ENCODE peak calls at places on chromosomes 3 and 15, in four cellular contexts. One of them, this sample, is unnamed.

GRCh38 chr3:153970735-153971347 is 150.3 kb upstream of the ARHGEF26 start:
- DNase-seq in A549: peak
- DNase-seq in HepG2: no peak
- DNase-seq in K562: no peak
- DNase-seq in this sample: no peak

GRCh38 chr15:55721554-55722185 is 21.3 kb downstream of the PRTG start:
- DNase-seq in HepG2: no peak
- DNase-seq in K562: no peak
- DNase-seq in A549: no peak
- DNase-seq in this sample: no peak

GRCh38 chr3:71476950-71477349 is 106.6 kb downstream of the FOXP1 start:
- DNase-seq in HepG2: no peak
- DNase-seq in A549: no peak
- DNase-seq in K562: no peak
- DNase-seq in this sample: no peak

GRCh38 chr15:63051701-63052066 is 9.1 kb downstream of the TPM1 start:
- DNase-seq in HepG2: no peak
- DNase-seq in A549: no peak
- DNase-seq in K562: no peak
- DNase-seq in this sample: no peak

GRCh38 chr3:62529230-62529629 is 155.9 kb upstream of the FEZF2 start:
- DNase-seq in HepG2: peak
- DNase-seq in A549: peak
- DNase-seq in K562: peak
- DNase-seq in this sample: peak

GRCh38 chr3:126517986-126518778 is 609 bp upstream of the UROC1 start:
- DNase-seq in HepG2: no peak
- DNase-seq in K562: no peak
- DNase-seq in A549: no peak
- DNase-seq in this sample: no peak

GRCh38 chr15:59444980-59445500 is 7.1 kb downstream of the FAM81A start:
- DNase-seq in HepG2: no peak
- DNase-seq in K562: no peak
- DNase-seq in A549: no peak
- DNase-seq in this sample: no peak

GRCh38 chr15:45714501-45715488 is 80.0 kb downstream of the SQOR start:
- DNase-seq in A549: peak
- DNase-seq in K562: peak
- DNase-seq in HepG2: peak
- DNase-seq in this sample: peak

GRCh38 chr3:5058463-5058862 is 63.6 kb upstream of the ARL8B start:
- DNase-seq in HepG2: no peak
- DNase-seq in A549: peak
- DNase-seq in K562: no peak
- DNase-seq in this sample: no peak

GRCh38 chr3:6526861-6527260 is 334.1 kb upstream of the GRM7 start:
- DNase-seq in K562: no peak
- DNase-seq in A549: no peak
- DNase-seq in HepG2: no peak
- DNase-seq in this sample: no peak

GRCh38 chr3:24508423-24508839 is 13.8 kb upstream of the THRB start:
- DNase-seq in HepG2: no peak
- DNase-seq in A549: no peak
- DNase-seq in K562: no peak
- DNase-seq in this sample: no peak

GRCh38 chr3:187290561-187290960 is 976 bp downstream of the MASP1 start:
- DNase-seq in HepG2: no peak
- DNase-seq in K562: no peak
- DNase-seq in A549: no peak
- DNase-seq in this sample: no peak

GRCh38 chr3:32157600-32158264 is 51.3 kb downstream of the GPD1L start:
- DNase-seq in A549: no peak
- DNase-seq in K562: no peak
- DNase-seq in HepG2: no peak
- DNase-seq in this sample: no peak

GRCh38 chr3:58202917-58203360 is 7.8 kb downstream of the DNASE1L3 start:
- DNase-seq in K562: no peak
- DNase-seq in A549: no peak
- DNase-seq in HepG2: no peak
- DNase-seq in this sample: no peak

GRCh38 chr3:38143511-38143910 is 5.0 kb downstream of the MYD88 start:
- DNase-seq in K562: no peak
- DNase-seq in HepG2: no peak
- DNase-seq in A549: no peak
- DNase-seq in this sample: no peak

GRCh38 chr15:78093242-78094020 is 1.1 kb downstream of the SH2D7 start:
- DNase-seq in A549: no peak
- DNase-seq in K562: no peak
- DNase-seq in HepG2: no peak
- DNase-seq in this sample: no peak

GRCh38 chr15:29570931-29571727 is 251.1 kb downstream of the TJP1 start:
- DNase-seq in HepG2: no peak
- DNase-seq in K562: no peak
- DNase-seq in A549: peak
- DNase-seq in this sample: peak

DNA sequence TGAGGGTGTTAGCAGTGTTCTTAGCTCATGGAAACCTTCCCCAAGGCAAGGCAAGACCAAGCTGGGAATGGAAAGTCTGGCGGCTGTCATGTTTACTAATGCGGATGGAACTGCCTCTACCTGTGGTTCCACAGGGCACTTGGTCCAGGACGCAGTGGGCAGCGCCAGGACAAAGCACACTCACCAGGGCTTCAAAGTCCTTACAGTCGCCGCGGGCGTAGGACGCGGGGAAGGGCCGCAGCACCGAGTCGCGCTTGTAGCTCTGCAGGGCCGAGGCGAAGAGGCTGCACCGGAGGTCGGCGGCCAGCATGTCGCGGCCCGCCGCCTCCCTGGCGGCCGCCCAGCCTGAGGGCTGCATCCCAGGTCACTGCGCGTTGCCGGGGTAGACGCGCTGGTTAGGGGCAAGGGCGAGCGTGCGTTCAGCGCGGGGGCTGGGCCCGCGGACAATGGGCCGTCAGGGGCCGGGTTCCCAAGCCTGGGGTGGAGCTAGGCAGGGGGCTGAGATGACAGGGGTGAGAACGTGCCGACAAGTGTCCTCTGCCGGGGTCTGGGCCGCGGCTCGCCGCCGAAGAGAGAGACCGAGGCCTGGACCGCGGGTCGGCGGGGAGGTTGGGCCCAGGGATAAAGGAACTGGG is 497 bp downstream of the PARP16 start:
- DNase-seq in A549: peak
- DNase-seq in HepG2: peak
- DNase-seq in K562: no peak
- DNase-seq in this sample: peak
- TF ChIP-seq NR3C1 in A549: no peak
- TF ChIP-seq NR3C1 in HepG2: no peak
- TF ChIP-seq NR3C1 in K562: no peak
- TF ChIP-seq NR3C1 in this sample: no peak

GRCh38 chr15:42772901-42773300 is 36.0 kb upstream of the CDAN1 start:
- DNase-seq in K562: no peak
- DNase-seq in HepG2: no peak
- DNase-seq in A549: no peak
- DNase-seq in this sample: no peak

GRCh38 chr15:42775431-42775830 is 38.5 kb upstream of the CDAN1 start:
- DNase-seq in A549: no peak
- DNase-seq in K562: no peak
- DNase-seq in HepG2: no peak
- DNase-seq in this sample: no peak

GRCh38 chr15:42772126-42772525 is 35.2 kb upstream of the CDAN1 start:
- DNase-seq in HepG2: no peak
- DNase-seq in A549: no peak
- DNase-seq in K562: no peak
- DNase-seq in this sample: no peak
- TF ChIP-seq NR3C1 in HepG2: no peak
- TF ChIP-seq NR3C1 in A549: no peak
- TF ChIP-seq NR3C1 in K562: no peak
- TF ChIP-seq NR3C1 in this sample: no peak

DNA sequence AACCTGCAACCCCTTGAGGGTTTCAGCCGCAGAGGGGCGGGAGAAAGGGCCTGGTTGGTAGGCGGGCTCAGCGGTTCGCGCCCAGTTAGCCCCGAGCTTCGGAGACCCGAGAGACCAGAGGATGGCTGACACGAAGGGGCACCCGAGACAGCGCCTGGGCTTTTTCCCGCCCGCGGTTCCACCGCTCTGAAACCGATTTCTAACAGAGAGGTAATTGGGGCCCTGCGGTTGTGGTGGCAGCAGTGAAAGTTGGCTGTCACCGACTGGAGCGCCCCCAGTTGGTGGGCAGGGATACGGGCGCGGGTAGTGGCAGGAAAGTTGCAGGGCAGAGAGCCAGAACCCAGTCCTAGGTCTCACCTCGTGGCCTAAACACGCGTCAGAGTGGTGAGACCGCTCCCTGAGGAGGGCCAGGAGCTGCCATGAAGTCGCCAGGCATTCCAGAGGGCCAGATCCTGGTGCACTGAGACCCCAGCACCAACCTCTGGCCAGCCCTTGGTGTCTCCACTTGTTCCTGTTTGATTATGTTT is 590 bp upstream of the ELL3 start:
- DNase-seq in HepG2: peak
- DNase-seq in A549: peak
- DNase-seq in K562: no peak
- DNase-seq in this sample: peak
- TF ChIP-seq NR3C1 in HepG2: no peak
- TF ChIP-seq NR3C1 in A549: no peak
- TF ChIP-seq NR3C1 in K562: no peak
- TF ChIP-seq NR3C1 in this sample: no peak

DNA sequence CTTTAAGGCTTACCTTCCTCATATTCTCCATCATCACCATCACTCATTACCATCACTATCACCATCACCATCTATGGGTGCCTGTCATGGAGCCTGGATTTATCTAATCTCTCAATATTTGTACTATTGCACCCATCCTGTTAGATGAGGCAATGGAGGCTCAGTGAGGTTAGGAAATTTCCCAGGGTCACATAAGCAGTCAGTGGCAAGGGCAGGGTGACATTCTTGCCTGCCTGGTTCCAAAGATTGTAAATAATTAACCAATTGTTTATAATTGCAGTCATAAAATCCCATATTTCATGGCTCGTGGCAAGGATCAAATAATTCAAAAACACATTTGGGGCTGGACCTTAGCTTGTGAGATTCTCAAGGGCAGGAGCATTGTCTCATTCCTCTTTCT is 55.2 kb downstream of the MGLL start:
- DNase-seq in HepG2: peak
- DNase-seq in K562: no peak
- DNase-seq in A549: peak
- DNase-seq in this sample: no peak
- TF ChIP-seq NR3C1 in HepG2: no peak
- TF ChIP-seq NR3C1 in K562: no peak
- TF ChIP-seq NR3C1 in A549: no peak
- TF ChIP-seq NR3C1 in this sample: no peak

GRCh38 chr3:116474356-116475200 is 29.3 kb upstream of the LSAMP start:
- DNase-seq in A549: no peak
- DNase-seq in K562: no peak
- DNase-seq in HepG2: no peak
- DNase-seq in this sample: no peak
- TF ChIP-seq NR3C1 in A549: no peak
- TF ChIP-seq NR3C1 in K562: no peak
- TF ChIP-seq NR3C1 in HepG2: no peak
- TF ChIP-seq NR3C1 in this sample: no peak

GRCh38 chr3:135239485-135239884 is 444.4 kb downstream of the EPHB1 start:
- DNase-seq in A549: no peak
- DNase-seq in K562: no peak
- DNase-seq in HepG2: no peak
- DNase-seq in this sample: no peak
- TF ChIP-seq NR3C1 in A549: no peak
- TF ChIP-seq NR3C1 in K562: no peak
- TF ChIP-seq NR3C1 in HepG2: no peak
- TF ChIP-seq NR3C1 in this sample: no peak

GRCh38 chr3:193096076-193096475 is 144.9 kb upstream of the PLAAT1 start:
- DNase-seq in K562: no peak
- DNase-seq in HepG2: no peak
- DNase-seq in A549: no peak
- DNase-seq in this sample: no peak

GRCh38 chr3:193095366-193095765 is 145.7 kb upstream of the PLAAT1 start:
- DNase-seq in A549: no peak
- DNase-seq in K562: no peak
- DNase-seq in HepG2: no peak
- DNase-seq in this sample: no peak
- TF ChIP-seq NR3C1 in A549: no peak
- TF ChIP-seq NR3C1 in K562: no peak
- TF ChIP-seq NR3C1 in HepG2: no peak
- TF ChIP-seq NR3C1 in this sample: no peak

DNA sequence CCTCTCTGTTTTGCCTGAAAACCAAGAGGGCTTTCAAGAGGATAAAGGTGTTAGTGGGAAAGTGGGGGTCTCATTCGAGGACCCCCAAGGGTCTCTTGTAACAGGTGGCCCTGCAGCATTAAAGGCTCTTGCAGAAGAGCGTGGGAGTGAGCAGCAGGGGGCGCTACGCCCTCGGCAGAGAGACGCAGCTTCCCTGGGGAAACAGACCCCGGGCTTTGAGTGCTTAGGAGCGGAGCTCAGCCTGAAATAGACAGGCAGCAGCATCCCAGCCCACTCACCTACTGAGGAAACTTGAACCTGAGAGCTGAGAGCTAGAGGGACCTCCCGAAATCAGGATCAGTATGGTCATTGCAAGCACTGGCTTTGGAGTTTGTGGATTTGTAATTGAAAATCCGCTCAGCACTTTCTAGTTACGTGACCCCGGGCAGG is 25.7 kb downstream of the RPLP1 start:
- DNase-seq in A549: peak
- DNase-seq in HepG2: peak
- DNase-seq in K562: peak
- DNase-seq in this sample: peak
- TF ChIP-seq NR3C1 in A549: no peak
- TF ChIP-seq NR3C1 in HepG2: no peak
- TF ChIP-seq NR3C1 in K562: no peak
- TF ChIP-seq NR3C1 in this sample: no peak